ENCODE peak calls at places on chromosomes 4 and X, in six cellular contexts. I is PC-9, O is GM23248, P is neural progenitor cell, C is MM.1S, V is PC-3. X is an unnamed sample.

GRCh38 chr4:138898282-138898681 is 117.3 kb upstream of the NOCT start:
- DNase-seq in C (no peak), P (no peak), V (no peak), I (peak; percentile 48), O (peak; percentile 75), X (no peak)

GRCh38 chr4:173529505-173530325 is at the start of gene HAND2:
- DNase-seq in V (no peak), I (no peak), C (no peak), P (peak; percentile 83), O (peak; percentile 97), X (peak; percentile 69)

GRCh38 chrX:37846934-37847732 is at the start of gene DYNLT3:
- DNase-seq in I (no peak), C (peak; percentile 81), O (peak; percentile 86), P (peak; percentile 88), V (peak; percentile 90), X (peak; percentile 79)

GRCh38 chr4:1405636-1406415 is 416 bp downstream of the NKX1-1 start:
- DNase-seq in I (no peak), P (no peak), C (no peak), V (no peak), O (no peak), X (peak; percentile 65)

GRCh38 chr4:54440394-54441223 is 211.5 kb downstream of the PDGFRA start:
- DNase-seq in C (peak; percentile 31), I (no peak), P (peak; percentile 67), V (peak; percentile 66), O (peak; percentile 68), X (peak; percentile 66)

GRCh38 chrX:150450519-150451177 is 87.5 kb downstream of the MAMLD1 start:
- DNase-seq in P (no peak), C (no peak), V (no peak), I (no peak), O (no peak), X (no peak)

GRCh38 chr4:8341691-8342090 is 72.1 kb downstream of the HTRA3 start:
- DNase-seq in I (no peak), C (no peak), P (no peak), O (no peak), V (no peak), X (no peak)

GRCh38 chrX:24081661-24082154 is 27.0 kb downstream of the EIF2S3 start:
- DNase-seq in P (peak; percentile 64), I (peak; percentile 77), V (peak; percentile 72), C (peak; percentile 53), O (peak; percentile 65), X (peak; percentile 57)

GRCh38 chr4:87313756-87314155 is 8.9 kb downstream of the HSD17B13 start:
- DNase-seq in V (no peak), I (no peak), O (no peak), C (no peak), P (no peak), X (no peak)

GRCh38 chr4:25879091-25879584 is 16.4 kb upstream of the SEL1L3 start:
- DNase-seq in C (no peak), I (no peak), V (no peak), P (no peak), O (no peak), X (no peak)

GRCh38 chr4:25879991-25880641 is 17.3 kb upstream of the SEL1L3 start:
- DNase-seq in C (no peak), V (no peak), P (no peak), O (peak; percentile 4), I (no peak), X (no peak)

GRCh38 chr4:25881187-25881586 is 18.4 kb upstream of the SEL1L3 start:
- DNase-seq in C (no peak), P (no peak), V (no peak), O (no peak), I (no peak), X (no peak)

GRCh38 chr4:25878676-25879075 is 15.9 kb upstream of the SEL1L3 start:
- DNase-seq in C (no peak), O (no peak), V (no peak), P (no peak), I (no peak), X (no peak)

DNA sequence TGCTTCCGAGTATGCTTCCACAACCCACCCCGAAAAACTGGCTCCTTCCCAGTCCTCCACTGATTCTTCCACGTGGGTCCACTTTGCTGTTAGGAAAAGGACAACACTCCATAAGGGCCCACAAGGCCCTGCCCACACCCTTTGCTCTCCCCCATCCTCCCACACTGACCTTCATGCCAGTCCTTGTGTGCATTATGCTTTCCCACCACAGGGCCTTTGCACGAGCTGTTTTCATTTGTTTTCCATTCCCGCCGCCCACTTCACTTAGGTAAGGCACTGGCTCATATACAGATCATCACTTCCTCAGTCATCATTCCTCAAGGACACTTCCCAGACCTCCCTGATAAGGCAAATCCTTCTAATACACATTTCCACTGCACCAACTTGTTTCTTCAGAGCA is 16.8 kb upstream of the SEL1L3 start:
- DNase-seq in O (no peak), I (no peak), V (no peak), P (no peak), C (no peak), X (no peak)
- H3F3A ChIP-seq in O (peaks cover 16% of the 10 kb centered on the region), I (no peaks in the 10 kb centered on the region), V (no peaks in the 10 kb centered on the region), P (no peaks in the 10 kb centered on the region), C (peaks cover 19% of the 10 kb centered on the region), X (no peaks in the 10 kb centered on the region)

GRCh38 chr4:81470456-81471327 is 1.0 kb downstream of the RASGEF1B start:
- DNase-seq in C (peak; percentile 72), I (no peak), P (peak; percentile 54), V (peak; percentile 19), O (peak; percentile 37), X (peak; percentile 50)
- TF ChIP-seq EZH2 in C (no peak), I (no peak), P (no peak), V (no peak), O (no peak), X (no peak)

GRCh38 chr4:40185830-40186664 is 10.8 kb upstream of the RHOH start:
- DNase-seq in O (peak; percentile 59), P (no peak), V (no peak), C (no peak), I (no peak), X (no peak)
- H3F3A ChIP-seq in O (peaks cover 22% of the 10 kb centered on the region), P (peaks cover 4% of the 10 kb centered on the region), V (no peaks in the 10 kb centered on the region), C (peaks cover 4% of the 10 kb centered on the region), I (no peaks in the 10 kb centered on the region), X (peaks cover 3% of the 10 kb centered on the region)

GRCh38 chr4:5892321-5893012 is 419 bp downstream of the CRMP1 start:
- DNase-seq in V (no peak), C (no peak), I (no peak), P (peak; percentile 34), O (no peak), X (peak; percentile 57)

GRCh38 chr4:5893013-5893580 is at the start of gene CRMP1:
- DNase-seq in O (peak; percentile 32), C (no peak), P (peak; percentile 94), I (no peak), V (no peak), X (peak; percentile 85)

GRCh38 chr4:5890063-5890727 is 2.7 kb downstream of the CRMP1 start:
- DNase-seq in V (no peak), P (peak; percentile 96), C (no peak), I (no peak), O (no peak), X (peak; percentile 93)

GRCh38 chr4:5893591-5893990 is 705 bp upstream of the CRMP1 start:
- DNase-seq in V (no peak), P (no peak), C (no peak), O (no peak), I (no peak), X (no peak)

GRCh38 chr4:5891563-5892320 is 1.1 kb downstream of the CRMP1 start:
- DNase-seq in O (no peak), V (no peak), I (no peak), P (peak; percentile 23), C (no peak), X (no peak)
- TF ChIP-seq EZH2 in O (peak; percentile 64), V (no peak), I (no peak), P (peak; percentile 92), C (no peak), X (peak; percentile 69)

GRCh38 chr4:113941836-113942235 is 37.6 kb downstream of the ARSJ start:
- DNase-seq in P (no peak), C (no peak), O (no peak), V (no peak), I (no peak), X (no peak)

GRCh38 chr4:113947484-113947883 is 32.0 kb downstream of the ARSJ start:
- DNase-seq in I (no peak), V (no peak), C (no peak), P (no peak), O (no peak), X (no peak)

GRCh38 chr4:113943085-113943484 is 36.4 kb downstream of the ARSJ start:
- DNase-seq in O (no peak), P (no peak), V (no peak), C (no peak), I (no peak), X (no peak)

GRCh38 chr4:113943863-113944262 is 35.6 kb downstream of the ARSJ start:
- DNase-seq in O (peak; percentile 58), C (no peak), V (peak; percentile 31), P (no peak), I (no peak), X (no peak)

DNA sequence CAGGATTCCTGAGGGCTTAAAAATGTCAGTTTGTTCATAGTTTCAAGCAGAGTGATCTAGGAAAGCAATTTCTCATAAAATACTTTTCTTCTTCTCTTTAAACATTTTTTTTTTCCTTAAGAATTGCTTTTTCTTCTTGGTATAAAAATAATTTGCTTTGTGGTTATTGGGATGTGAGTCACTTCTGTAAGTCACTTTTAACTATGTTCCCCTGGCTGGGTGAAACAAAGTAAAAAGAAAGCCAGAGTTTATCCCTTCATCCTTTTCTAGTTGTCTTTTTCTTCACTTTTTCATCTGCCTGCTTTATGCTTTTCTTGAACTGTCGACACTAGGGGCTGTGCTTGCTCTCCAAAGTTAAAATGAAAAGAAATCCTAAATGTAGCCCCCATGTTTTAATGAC is 33.5 kb downstream of the ARSJ start:
- DNase-seq in V (peak; percentile 50), P (no peak), I (no peak), O (peak; percentile 72), C (no peak), X (peak; percentile 10)
- H3F3A ChIP-seq in V (no peaks in the 10 kb centered on the region), P (no peaks in the 10 kb centered on the region), I (no peaks in the 10 kb centered on the region), O (peaks cover 53% of the 10 kb centered on the region), C (no peaks in the 10 kb centered on the region), X (no peaks in the 10 kb centered on the region)

GRCh38 chrX:114582698-114583395 is 1.0 kb upstream of the HTR2C start:
- DNase-seq in V (no peak), P (peak; percentile 58), C (no peak), O (no peak), I (no peak), X (peak; percentile 52)
- TF ChIP-seq EZH2 in V (no peak), P (peak; percentile 54), C (no peak), O (no peak), I (no peak), X (no peak)

GRCh38 chr4:140857111-140857510 is 100.9 kb upstream of the TBC1D9 start:
- DNase-seq in V (no peak), P (no peak), C (no peak), O (peak; percentile 15), I (peak; percentile 66), X (no peak)

GRCh38 chr4:140856692-140857091 is 100.5 kb upstream of the TBC1D9 start:
- DNase-seq in P (peak; percentile 50), I (peak; percentile 87), V (peak; percentile 51), O (peak; percentile 80), C (no peak), X (peak; percentile 38)

GRCh38 chr4:140851032-140851636 is 94.9 kb upstream of the TBC1D9 start:
- DNase-seq in P (peak; percentile 80), I (peak; percentile 41), V (peak; percentile 83), O (peak; percentile 73), C (peak; percentile 64), X (peak; percentile 84)

GRCh38 chr4:140849526-140849925 is 93.3 kb upstream of the TBC1D9 start:
- DNase-seq in P (no peak), I (no peak), C (no peak), O (no peak), V (no peak), X (no peak)

GRCh38 chr4:140851804-140852203 is 95.6 kb upstream of the TBC1D9 start:
- DNase-seq in I (no peak), V (no peak), P (no peak), C (no peak), O (no peak), X (no peak)
- H3F3A ChIP-seq in I (peaks cover 7% of the 10 kb centered on the region), V (no peaks in the 10 kb centered on the region), P (no peaks in the 10 kb centered on the region), C (no peaks in the 10 kb centered on the region), O (no peaks in the 10 kb centered on the region), X (no peaks in the 10 kb centered on the region)